ENCODE peak calls at places on chromosomes 6 and 20, in four cellular contexts. U is kidney epithelial cell, Y is fibroblast of lung, I is transverse colon. W is an unnamed sample. For H3K36me3, the result is how much of the 10 kb centered on the place peaks cover.

GRCh38 chr20:37650661-37651060 is 43.2 kb upstream of the CTNNBL1 start:
- DNase-seq in U (no peak), Y (no peak), I (no peak), W (no peak)

GRCh38 chr6:168518348-168518745 is 77.4 kb downstream of the SMOC2 start:
- DNase-seq in U (no peak), Y (no peak), I (no peak), W (no peak)

GRCh38 chr6:146905313-146905712 is 298.9 kb upstream of the STXBP5 start:
- DNase-seq in U (no peak), Y (peak), I (no peak), W (peak)

GRCh38 chr6:169774347-169774746 is 22.9 kb downstream of the ERMARD start:
- DNase-seq in U (no peak), Y (no peak), I (no peak), W (no peak)

GRCh38 chr20:3172933-3173581 is at the start of gene LZTS3:
- DNase-seq in U (no peak), Y (peak), I (peak), W (no peak)

GRCh38 chr6:128118401-128118800 is 217.5 kb upstream of the THEMIS start:
- DNase-seq in U (no peak), Y (peak), I (no peak), W (peak)

GRCh38 chr6:52649521-52649920 is 21.4 kb upstream of the TMEM14A start:
- DNase-seq in U (no peak), Y (peak), I (no peak), W (no peak)

GRCh38 chr6:154478021-154478651 is 32.3 kb downstream of the CNKSR3 start:
- DNase-seq in U (no peak), Y (peak), I (no peak), W (no peak)

GRCh38 chr6:44289726-44290125 is 19.5 kb downstream of the TMEM151B start:
- DNase-seq in U (no peak), Y (no peak), I (no peak), W (no peak)

GRCh38 chr6:26141378-26141901 is 54.2 kb downstream of the HFE start:
- DNase-seq in U (no peak), Y (no peak), I (no peak), W (no peak)

GRCh38 chr20:35954907-35955251 is 577 bp upstream of the SCAND1 start:
- DNase-seq in U (no peak), Y (peak), I (no peak), W (no peak)

GRCh38 chr6:43215066-43215465 is 14.2 kb downstream of the DNPH1 start:
- DNase-seq in U (no peak), Y (no peak), I (no peak), W (no peak)

GRCh38 chr6:52726741-52727535 is 36.3 kb downstream of the GSTA2 start:
- DNase-seq in U (peak), Y (peak), I (no peak), W (no peak)

GRCh38 chr6:31720196-31720770 is 1.3 kb downstream of the LY6G6C start:
- DNase-seq in U (no peak), Y (no peak), I (no peak), W (no peak)

GRCh38 chr6:125002090-125002741 is 40.0 kb downstream of the RNF217 start:
- DNase-seq in U (no peak), Y (peak), I (no peak), W (no peak)

GRCh38 chr6:144259988-144260387 is 25.1 kb upstream of the UTRN start:
- DNase-seq in U (no peak), Y (peak), I (no peak), W (no peak)

GRCh38 chr6:9405369-9405768 is 970.0 kb upstream of the SLC35B3 start:
- DNase-seq in U (peak), Y (peak), I (no peak), W (peak)

GRCh38 chr6:11358904-11359840 is 126.7 kb upstream of the NEDD9 start:
- DNase-seq in U (no peak), Y (no peak), I (no peak), W (no peak)

GRCh38 chr20:31706607-31707257 is 15.9 kb downstream of the BCL2L1 start:
- DNase-seq in U (no peak), Y (no peak), I (no peak), W (no peak)
- TF ChIP-seq CTCF in U (no peak), Y (no peak), I (no peak), W (no peak)

DNA sequence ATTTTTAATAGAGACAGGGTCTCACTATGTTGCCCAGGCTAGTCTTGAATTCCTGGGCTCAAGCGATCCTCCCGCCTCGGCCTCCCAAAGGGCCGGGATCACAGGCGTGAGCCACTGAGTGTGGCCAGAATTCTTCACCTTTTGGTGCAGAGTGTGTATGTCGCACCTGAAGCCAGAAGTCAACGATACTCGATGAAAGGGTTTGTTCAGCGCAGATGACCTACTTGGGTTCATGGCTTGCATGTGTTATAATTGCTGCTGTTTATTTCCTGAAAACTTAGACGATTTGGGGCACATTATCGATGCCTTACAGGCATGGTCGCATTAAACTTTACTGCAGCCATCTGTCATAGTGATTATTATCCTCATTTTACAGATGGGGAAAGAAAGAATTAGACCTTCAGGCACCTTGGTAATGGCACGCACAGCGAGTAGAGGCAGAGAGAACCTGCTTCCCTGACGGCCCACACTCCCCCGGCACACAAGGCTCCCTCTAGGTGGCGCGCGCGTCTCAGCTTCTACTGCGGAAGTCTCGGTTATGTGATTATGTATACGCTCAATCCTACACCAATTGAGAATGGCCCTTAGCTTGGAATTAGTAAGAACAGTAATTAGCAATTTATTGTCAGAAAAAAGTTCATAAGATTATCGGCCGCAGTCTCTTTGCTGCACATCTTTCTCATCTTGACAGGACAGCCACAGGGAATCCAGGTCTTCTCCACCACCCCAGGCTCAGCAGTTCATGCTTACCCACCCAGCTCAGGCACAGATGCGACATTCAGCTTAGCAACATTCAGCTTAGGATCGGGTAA is 212.8 kb upstream of the PROKR2 start:
- DNase-seq in U (no peak), Y (peak), I (peak), W (peak)
- H3K4me3 ChIP-seq in U (no peak), Y (no peak), I (no peak), W (no peak)

DNA sequence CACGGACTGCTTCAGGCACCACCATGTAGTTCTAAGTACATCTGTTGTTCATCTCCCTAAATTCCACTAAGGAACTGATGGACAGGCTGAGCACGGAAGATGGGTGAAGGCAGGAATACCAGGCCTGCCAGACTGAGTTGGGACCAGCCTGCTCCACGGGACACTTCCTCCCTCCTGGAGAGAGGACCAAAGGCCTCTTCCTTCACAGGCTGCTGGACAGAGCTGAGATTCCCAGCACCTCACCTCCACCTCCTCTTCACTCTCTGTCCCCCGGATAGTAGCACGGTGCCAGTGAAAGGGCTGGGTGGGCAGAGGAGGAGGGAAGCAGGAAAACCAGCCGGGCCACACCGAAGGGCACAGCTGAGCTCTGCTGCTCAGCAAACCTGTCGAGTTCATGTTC is 22.9 kb upstream of the TCFL5 start:
- DNase-seq in U (no peak), Y (no peak), I (no peak), W (no peak)
- H3K36me3 ChIP-seq in U (under half), Y (under half), I (under half), W (under half)

GRCh38 chr20:40705413-40705812 is 16.4 kb upstream of the MAFB start:
- DNase-seq in U (no peak), Y (no peak), I (no peak), W (no peak)

GRCh38 chr20:40703981-40704530 is 15.0 kb upstream of the MAFB start:
- DNase-seq in U (no peak), Y (no peak), I (no peak), W (no peak)

GRCh38 chr20:40704828-40705227 is 15.8 kb upstream of the MAFB start:
- DNase-seq in U (no peak), Y (no peak), I (no peak), W (no peak)

GRCh38 chr20:40698744-40699143 is 9.7 kb upstream of the MAFB start:
- DNase-seq in U (no peak), Y (no peak), I (no peak), W (no peak)

DNA sequence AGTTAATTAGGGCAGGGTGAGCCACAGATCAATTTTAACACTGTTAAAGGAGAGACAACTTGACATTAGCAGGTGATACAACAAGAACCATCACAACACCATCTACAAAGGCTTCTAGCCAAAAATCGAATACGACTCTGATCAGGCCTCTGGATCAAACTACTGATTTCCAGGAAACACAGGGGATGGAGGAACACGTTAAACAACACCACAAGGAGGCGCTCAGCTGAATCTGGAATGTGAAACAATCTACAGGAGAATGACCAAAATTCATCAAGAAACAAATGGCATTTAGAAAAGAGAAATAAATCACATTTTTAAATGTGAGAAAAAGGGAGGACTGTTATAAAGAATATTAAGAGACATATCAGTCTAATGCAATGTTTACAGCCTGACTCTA is 13.5 kb upstream of the MAFB start:
- DNase-seq in U (no peak), Y (no peak), I (no peak), W (no peak)
- TF ChIP-seq CTCF in U (peak), Y (peak), I (no peak), W (peak)

GRCh38 chr6:161100072-161100471 is 108.5 kb downstream of the MAP3K4 start:
- DNase-seq in U (peak), Y (no peak), I (no peak), W (no peak)

GRCh38 chr6:161094904-161095440 is 103.4 kb downstream of the MAP3K4 start:
- DNase-seq in U (no peak), Y (no peak), I (no peak), W (no peak)

GRCh38 chr6:161091151-161091550 is 99.6 kb downstream of the MAP3K4 start:
- DNase-seq in U (no peak), Y (peak), I (no peak), W (no peak)

GRCh38 chr6:161091972-161092701 is 100.6 kb downstream of the MAP3K4 start:
- DNase-seq in U (no peak), Y (peak), I (no peak), W (peak)

GRCh38 chr6:161095916-161096315 is 104.3 kb downstream of the MAP3K4 start:
- DNase-seq in U (no peak), Y (no peak), I (no peak), W (no peak)
- H3K4me3 ChIP-seq in U (no peak), Y (no peak), I (no peak), W (no peak)

DNA sequence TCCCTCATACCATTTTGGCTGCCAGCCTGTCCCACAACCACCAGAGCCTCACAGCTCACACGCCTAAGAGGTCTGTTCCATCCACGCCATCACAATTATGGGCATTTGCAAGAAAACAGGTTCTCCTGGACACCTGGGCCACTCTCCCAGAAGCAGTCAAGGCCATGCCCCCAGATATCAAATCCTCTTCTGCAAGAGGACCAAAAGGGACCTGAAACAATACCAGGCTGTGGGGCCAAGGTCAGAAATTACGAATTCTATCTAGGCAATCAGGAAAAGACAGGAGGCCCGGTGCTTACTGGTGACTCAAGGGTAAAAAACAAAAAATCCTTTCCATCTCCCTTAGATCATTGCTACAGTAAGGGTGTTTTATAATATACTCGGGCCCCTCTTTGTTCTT is 69.8 kb downstream of the ZMYND8 start:
- DNase-seq in U (no peak), Y (no peak), I (no peak), W (no peak)
- H3K36me3 ChIP-seq in U (under half), Y (under half), I (under half), W (under half)

GRCh38 chr20:20214757-20215275 is 153.1 kb upstream of the INSM1 start:
- DNase-seq in U (no peak), Y (no peak), I (no peak), W (no peak)
- TF ChIP-seq CTCF in U (no peak), Y (no peak), I (no peak), W (no peak)

GRCh38 chr20:40689100-40689942 is at the start of gene MAFB:
- DNase-seq in U (peak), Y (peak), I (peak), W (peak)

GRCh38 chr20:40692240-40693011 is 3.4 kb upstream of the MAFB start:
- DNase-seq in U (no peak), Y (no peak), I (no peak), W (no peak)

GRCh38 chr20:40689943-40690835 is 1.2 kb upstream of the MAFB start:
- DNase-seq in U (peak), Y (peak), I (peak), W (no peak)

GRCh38 chr20:40691566-40692239 is 2.7 kb upstream of the MAFB start:
- DNase-seq in U (no peak), Y (no peak), I (no peak), W (no peak)

GRCh38 chr20:40690836-40691565 is 2.0 kb upstream of the MAFB start:
- DNase-seq in U (no peak), Y (no peak), I (no peak), W (no peak)
- H3K4me3 ChIP-seq in U (no peak), Y (no peak), I (no peak), W (no peak)

DNA sequence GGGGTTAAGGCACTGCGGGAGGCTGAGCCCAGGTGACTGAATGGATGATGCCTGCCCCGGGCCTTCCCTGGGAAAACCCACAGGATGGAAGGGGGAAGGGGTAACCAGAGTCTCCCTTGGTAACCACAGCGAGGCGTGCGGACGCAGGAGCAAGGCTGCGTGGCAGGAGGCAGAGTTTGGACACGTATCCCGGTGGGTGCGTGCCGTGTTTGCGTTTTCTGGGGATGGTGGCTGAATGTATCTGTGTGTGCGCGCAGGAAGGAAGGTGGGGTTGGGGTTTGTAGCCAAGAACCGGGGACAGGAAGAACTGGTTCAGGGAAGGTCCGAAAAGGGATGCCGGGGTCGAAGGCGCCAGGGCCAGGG is 1.8 kb downstream of the MDGA1 start:
- DNase-seq in U (no peak), Y (peak), I (no peak), W (no peak)
- H3K36me3 ChIP-seq in U (under half), Y (under half), I (under half), W (under half)

W was measured in BJ.